ENCODE peak calls at places on chromosomes 5 and 9, in four cellular contexts. E is transverse colon, L is hepatocyte, B is colonic mucosa. G is an unnamed sample.

GRCh38 chr5:111463304-111463703 is 49.0 kb downstream of the STARD4 start:
- DNase-seq in E (no peak), L (no peak), B (no peak), G (no peak)

GRCh38 chr5:53926026-53926425 is 365.6 kb downstream of the NDUFS4 start:
- DNase-seq in B (no peak), E (no peak), L (no peak), G (no peak)

GRCh38 chr5:160556886-160557285 is 135.2 kb downstream of the PTTG1 start:
- DNase-seq in B (no peak), E (no peak), L (no peak), G (no peak)

GRCh38 chr9:87277346-87277745 is 220.3 kb upstream of the DAPK1 start:
- DNase-seq in L (no peak), E (no peak), B (no peak), G (no peak)

GRCh38 chr9:132099184-132099583 is 19.5 kb upstream of the MED27 start:
- DNase-seq in L (no peak), E (no peak), B (no peak), G (no peak)

GRCh38 chr9:88196456-88196855 is 58.2 kb upstream of the SPATA31C2 start:
- DNase-seq in L (peak; percentile 49), E (no peak), B (no peak), G (no peak)

GRCh38 chr5:346229-346935 is 24.9 kb downstream of the AHRR start:
- DNase-seq in B (no peak), L (no peak), E (no peak), G (peak; percentile 64)

GRCh38 chr5:133531178-133531577 is 81.2 kb downstream of the FSTL4 start:
- DNase-seq in E (no peak), L (no peak), B (no peak), G (no peak)

GRCh38 chr9:131517761-131518190 is 13.3 kb downstream of the UCK1 start:
- DNase-seq in E (no peak), L (no peak), B (no peak), G (no peak)

GRCh38 chr9:137797206-137798120 is 80.1 kb upstream of the CACNA1B start:
- DNase-seq in L (no peak), E (no peak), B (no peak), G (no peak)

GRCh38 chr9:137789295-137789895 is 88.2 kb upstream of the CACNA1B start:
- DNase-seq in B (peak; percentile 50), E (no peak), L (no peak), G (no peak)

GRCh38 chr9:137791947-137792346 is 85.6 kb upstream of the CACNA1B start:
- DNase-seq in L (no peak), E (no peak), B (no peak), G (no peak)

GRCh38 chr9:137795156-137795666 is 82.4 kb upstream of the CACNA1B start:
- DNase-seq in L (no peak), B (no peak), E (no peak), G (no peak)

DNA sequence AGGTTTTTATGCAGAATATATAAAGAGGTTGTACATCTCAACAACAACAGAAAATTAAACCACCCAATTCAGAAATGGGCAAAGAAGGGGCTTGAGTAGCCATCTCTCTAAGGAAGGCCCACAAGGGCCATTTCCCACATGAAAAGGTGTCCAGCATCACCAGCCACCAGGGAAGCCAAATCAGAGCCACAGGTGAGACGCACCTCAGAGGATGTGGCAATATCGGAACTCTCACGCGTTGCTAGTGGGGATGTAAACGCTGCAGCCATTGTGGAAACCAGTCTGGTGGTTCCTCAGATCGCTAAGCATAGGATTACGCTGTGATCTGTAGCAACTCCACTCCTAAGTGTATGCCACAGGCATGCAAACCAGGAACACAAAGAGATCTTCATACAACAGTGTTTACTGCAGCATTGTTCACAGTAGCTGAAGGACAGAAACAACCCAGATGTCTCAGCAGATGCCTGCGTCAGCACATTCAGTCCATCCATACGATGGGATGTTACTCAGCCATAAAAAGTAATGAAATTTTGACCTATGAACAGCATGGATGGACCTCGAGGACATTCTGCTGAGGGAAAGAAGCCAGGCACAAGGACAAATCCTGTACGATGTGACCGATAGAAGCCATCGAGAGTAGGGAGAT is 84.3 kb upstream of the CACNA1B start:
- DNase-seq in B (no peak), L (no peak), E (no peak), G (no peak)
- H3K27ac ChIP-seq in B (no peak overlapping the region), L (no peak overlapping the region), E (no peak overlapping the region), G (no peak overlapping the region)

DNA sequence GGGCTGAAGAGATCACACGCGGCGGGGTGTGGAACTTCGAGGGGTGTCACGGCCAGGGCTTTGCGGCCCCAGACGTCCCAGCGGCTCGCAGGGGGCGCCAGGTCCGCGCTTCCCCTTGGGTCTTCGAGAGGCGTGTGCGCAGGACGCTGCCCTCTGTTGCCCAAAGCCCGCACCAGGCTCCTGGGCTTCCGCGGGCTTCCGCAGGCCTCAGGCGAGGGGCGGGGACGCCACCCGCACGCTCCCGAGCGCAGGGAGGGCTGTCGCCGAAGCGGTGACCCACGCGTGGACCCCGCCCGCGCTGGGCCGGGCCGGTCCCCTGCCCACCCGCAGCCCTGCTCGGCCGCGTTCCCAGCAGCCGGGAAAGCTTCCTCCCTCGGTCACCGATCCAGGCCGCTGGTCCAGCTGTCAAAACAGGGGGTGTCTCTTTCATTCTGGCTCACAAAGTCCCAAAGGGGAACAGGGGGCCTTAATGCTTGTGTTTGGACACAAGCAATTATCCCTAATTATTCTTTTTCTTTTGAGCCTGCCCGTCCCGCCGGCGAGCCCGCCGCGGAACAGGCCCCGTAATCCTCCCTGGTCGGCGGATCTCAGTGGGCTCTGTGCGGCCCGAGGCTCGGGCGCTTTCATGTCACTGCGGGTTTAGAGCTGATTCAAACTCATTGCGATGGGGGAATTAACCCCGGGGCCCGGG is 60.6 kb downstream of the TMEM174 start:
- DNase-seq in L (peak; percentile 30), B (no peak), E (no peak), G (peak; percentile 79)
- H3K4me3 ChIP-seq in L (peak overlapping the region; percentile 12), B (peak overlapping the region; percentile 30), E (peak overlapping the region; percentile 24), G (peak overlapping the region; percentile 74)

GRCh38 chr9:124574944-124575343 is 67.7 kb upstream of the NR5A1 start:
- DNase-seq in B (no peak), E (no peak), L (peak; percentile 66), G (no peak)

GRCh38 chr9:124574534-124574933 is 67.3 kb upstream of the NR5A1 start:
- DNase-seq in L (no peak), B (no peak), E (no peak), G (no peak)

GRCh38 chr9:124570942-124571666 is 63.9 kb upstream of the NR5A1 start:
- DNase-seq in L (no peak), B (no peak), E (no peak), G (no peak)

DNA sequence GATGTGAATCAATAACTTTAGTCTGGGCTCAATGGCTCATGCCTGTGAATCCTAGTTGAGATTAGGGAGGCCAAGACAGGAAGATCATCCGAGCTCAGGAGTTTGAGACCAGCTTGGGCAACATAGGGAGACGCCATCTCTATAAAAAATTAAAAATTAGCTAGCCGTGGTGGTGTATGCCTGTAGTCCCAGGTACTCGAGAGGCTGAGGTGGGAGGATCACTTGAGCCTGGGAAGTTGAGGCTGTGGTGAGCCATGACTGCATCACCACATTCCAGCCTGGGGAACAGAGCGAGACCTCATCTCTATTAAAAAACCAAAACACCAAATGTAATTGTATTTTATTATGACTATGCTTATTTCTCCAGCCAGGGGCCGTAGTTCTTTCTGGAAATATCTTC is 69.6 kb upstream of the NR5A1 start:
- DNase-seq in E (no peak), B (no peak), L (no peak), G (no peak)
- H3K27ac ChIP-seq in E (no peak overlapping the region), B (no peak overlapping the region), L (no peak overlapping the region), G (no peak overlapping the region)

GRCh38 chr5:142405023-142405422 is 80.2 kb upstream of the SPRY4 start:
- DNase-seq in B (no peak), L (no peak), E (no peak), G (no peak)

GRCh38 chr5:142405814-142406395 is 81.1 kb upstream of the SPRY4 start:
- DNase-seq in E (no peak), L (no peak), B (no peak), G (no peak)

GRCh38 chr5:142403583-142403982 is 78.8 kb upstream of the SPRY4 start:
- DNase-seq in B (no peak), L (peak; percentile 30), E (no peak), G (no peak)

GRCh38 chr5:142402752-142403318 is 78.0 kb upstream of the SPRY4 start:
- DNase-seq in B (no peak), L (no peak), E (no peak), G (no peak)

GRCh38 chr5:142404046-142404477 is 79.2 kb upstream of the SPRY4 start:
- DNase-seq in E (no peak), B (no peak), L (peak; percentile 37), G (no peak)
- H3K4me3 ChIP-seq in E (no peak overlapping the region), B (no peak overlapping the region), L (no peak overlapping the region), G (no peak overlapping the region)

G was measured in endodermal cell.